ENCODE peak calls at places on chromosomes 2 and 18, in seven cellular contexts. One of them, this sample, is unnamed. For H3K4me1, the result is how much of the 10 kb centered on the place peaks cover.

GRCh38 chr2:148586528-148587128 is 57.9 kb upstream of the EPC2 start:
- DNase-seq in colonic mucosa: no peak
- DNase-seq in body of pancreas: no peak
- DNase-seq in astrocyte: no peak
- DNase-seq in A549: no peak
- DNase-seq in tibial artery: no peak
- DNase-seq in left ventricle myocardium inferior: no peak
- DNase-seq in this sample: no peak

GRCh38 chr2:238974510-238975166 is 126.8 kb downstream of the TWIST2 start:
- DNase-seq in colonic mucosa: peak
- DNase-seq in body of pancreas: no peak
- DNase-seq in astrocyte: peak
- DNase-seq in A549: peak
- DNase-seq in tibial artery: peak
- DNase-seq in left ventricle myocardium inferior: no peak
- DNase-seq in this sample: no peak

GRCh38 chr18:69956037-69956436 is 8.4 kb upstream of the CD226 start:
- DNase-seq in colonic mucosa: no peak
- DNase-seq in body of pancreas: no peak
- DNase-seq in astrocyte: no peak
- DNase-seq in A549: no peak
- DNase-seq in tibial artery: no peak
- DNase-seq in left ventricle myocardium inferior: no peak
- DNase-seq in this sample: no peak

GRCh38 chr18:55163550-55163949 is 204.3 kb upstream of the CCDC68 start:
- DNase-seq in colonic mucosa: no peak
- DNase-seq in body of pancreas: no peak
- DNase-seq in astrocyte: no peak
- DNase-seq in A549: no peak
- DNase-seq in tibial artery: no peak
- DNase-seq in left ventricle myocardium inferior: no peak
- DNase-seq in this sample: no peak

GRCh38 chr2:44844651-44845270 is 96.7 kb upstream of the SIX3 start:
- DNase-seq in colonic mucosa: no peak
- DNase-seq in body of pancreas: no peak
- DNase-seq in astrocyte: no peak
- DNase-seq in A549: no peak
- DNase-seq in tibial artery: no peak
- DNase-seq in left ventricle myocardium inferior: no peak
- DNase-seq in this sample: no peak

GRCh38 chr18:27363918-27364317 is 178.8 kb upstream of the CHST9 start:
- DNase-seq in colonic mucosa: no peak
- DNase-seq in body of pancreas: no peak
- DNase-seq in astrocyte: peak
- DNase-seq in A549: peak
- DNase-seq in tibial artery: no peak
- DNase-seq in left ventricle myocardium inferior: no peak
- DNase-seq in this sample: no peak

GRCh38 chr2:29014811-29015414 is 33.8 kb downstream of the TOGARAM2 start:
- DNase-seq in colonic mucosa: peak
- DNase-seq in body of pancreas: no peak
- DNase-seq in astrocyte: peak
- DNase-seq in A549: no peak
- DNase-seq in tibial artery: no peak
- DNase-seq in left ventricle myocardium inferior: peak
- DNase-seq in this sample: peak

GRCh38 chr18:41391616-41392610 is 563.1 kb upstream of the PIK3C3 start:
- DNase-seq in colonic mucosa: peak
- DNase-seq in body of pancreas: peak
- DNase-seq in astrocyte: peak
- DNase-seq in A549: peak
- DNase-seq in tibial artery: no peak
- DNase-seq in left ventricle myocardium inferior: no peak
- DNase-seq in this sample: no peak

GRCh38 chr2:128325665-128326181 is 7.1 kb upstream of the HS6ST1 start:
- DNase-seq in colonic mucosa: no peak
- DNase-seq in body of pancreas: peak
- DNase-seq in astrocyte: no peak
- DNase-seq in A549: no peak
- DNase-seq in tibial artery: peak
- DNase-seq in left ventricle myocardium inferior: peak
- DNase-seq in this sample: peak

GRCh38 chr2:217491271-217491670 is 511.5 kb downstream of the TNS1 start:
- DNase-seq in colonic mucosa: no peak
- DNase-seq in body of pancreas: no peak
- DNase-seq in astrocyte: peak
- DNase-seq in A549: no peak
- DNase-seq in tibial artery: no peak
- DNase-seq in left ventricle myocardium inferior: no peak
- DNase-seq in this sample: no peak

GRCh38 chr18:59549797-59550516 is 147.3 kb downstream of the CCBE1 start:
- DNase-seq in colonic mucosa: no peak
- DNase-seq in body of pancreas: peak
- DNase-seq in astrocyte: no peak
- DNase-seq in A549: no peak
- DNase-seq in tibial artery: no peak
- DNase-seq in left ventricle myocardium inferior: peak
- DNase-seq in this sample: no peak

GRCh38 chr2:227378371-227378782 is 729 bp downstream of the TM4SF20 start:
- DNase-seq in colonic mucosa: no peak
- DNase-seq in body of pancreas: no peak
- DNase-seq in astrocyte: no peak
- DNase-seq in A549: peak
- DNase-seq in tibial artery: no peak
- DNase-seq in left ventricle myocardium inferior: no peak
- DNase-seq in this sample: no peak

GRCh38 chr2:45083175-45083574 is 73.9 kb upstream of the SIX2 start:
- DNase-seq in colonic mucosa: no peak
- DNase-seq in body of pancreas: no peak
- DNase-seq in astrocyte: no peak
- DNase-seq in A549: peak
- DNase-seq in tibial artery: no peak
- DNase-seq in left ventricle myocardium inferior: no peak
- DNase-seq in this sample: no peak

GRCh38 chr2:31221549-31221948 is 4.2 kb upstream of the CAPN14 start:
- DNase-seq in colonic mucosa: no peak
- DNase-seq in body of pancreas: no peak
- DNase-seq in astrocyte: no peak
- DNase-seq in A549: no peak
- DNase-seq in tibial artery: no peak
- DNase-seq in left ventricle myocardium inferior: no peak
- DNase-seq in this sample: no peak

GRCh38 chr2:126736133-126736874 is 80.3 kb downstream of the GYPC start:
- DNase-seq in colonic mucosa: peak
- DNase-seq in body of pancreas: no peak
- DNase-seq in astrocyte: no peak
- DNase-seq in A549: no peak
- DNase-seq in tibial artery: no peak
- DNase-seq in left ventricle myocardium inferior: no peak
- DNase-seq in this sample: no peak

GRCh38 chr18:6731197-6731596 is 1.7 kb downstream of the ARHGAP28 start:
- DNase-seq in colonic mucosa: no peak
- DNase-seq in body of pancreas: peak
- DNase-seq in astrocyte: peak
- DNase-seq in A549: no peak
- DNase-seq in tibial artery: no peak
- DNase-seq in left ventricle myocardium inferior: no peak
- DNase-seq in this sample: no peak

GRCh38 chr2:23806665-23807064 is 120.3 kb downstream of the ATAD2B start:
- DNase-seq in colonic mucosa: no peak
- DNase-seq in body of pancreas: no peak
- DNase-seq in astrocyte: no peak
- DNase-seq in A549: no peak
- DNase-seq in tibial artery: no peak
- DNase-seq in left ventricle myocardium inferior: no peak
- DNase-seq in this sample: no peak

GRCh38 chr18:66760559-66760958 is 156.7 kb upstream of the CDH19 start:
- DNase-seq in colonic mucosa: no peak
- DNase-seq in body of pancreas: no peak
- DNase-seq in astrocyte: no peak
- DNase-seq in A549: no peak
- DNase-seq in tibial artery: no peak
- DNase-seq in left ventricle myocardium inferior: no peak
- DNase-seq in this sample: no peak

GRCh38 chr2:8249191-8249590 is 432.7 kb upstream of the ID2 start:
- DNase-seq in colonic mucosa: no peak
- DNase-seq in body of pancreas: no peak
- DNase-seq in astrocyte: no peak
- DNase-seq in A549: no peak
- DNase-seq in tibial artery: peak
- DNase-seq in left ventricle myocardium inferior: no peak
- DNase-seq in this sample: no peak

GRCh38 chr2:15708161-15708560 is 116.5 kb downstream of the DDX1 start:
- DNase-seq in colonic mucosa: no peak
- DNase-seq in body of pancreas: no peak
- DNase-seq in astrocyte: no peak
- DNase-seq in A549: no peak
- DNase-seq in tibial artery: no peak
- DNase-seq in left ventricle myocardium inferior: no peak
- DNase-seq in this sample: no peak

GRCh38 chr2:226795281-226796011 is 4.2 kb downstream of the IRS1 start:
- DNase-seq in colonic mucosa: no peak
- DNase-seq in body of pancreas: peak
- DNase-seq in astrocyte: no peak
- DNase-seq in A549: no peak
- DNase-seq in tibial artery: peak
- DNase-seq in left ventricle myocardium inferior: no peak
- DNase-seq in this sample: no peak

GRCh38 chr2:240299710-240300068 is 135.8 kb upstream of the GPC1 start:
- DNase-seq in colonic mucosa: no peak
- DNase-seq in body of pancreas: no peak
- DNase-seq in astrocyte: no peak
- DNase-seq in A549: no peak
- DNase-seq in tibial artery: no peak
- DNase-seq in left ventricle myocardium inferior: no peak
- DNase-seq in this sample: no peak

DNA sequence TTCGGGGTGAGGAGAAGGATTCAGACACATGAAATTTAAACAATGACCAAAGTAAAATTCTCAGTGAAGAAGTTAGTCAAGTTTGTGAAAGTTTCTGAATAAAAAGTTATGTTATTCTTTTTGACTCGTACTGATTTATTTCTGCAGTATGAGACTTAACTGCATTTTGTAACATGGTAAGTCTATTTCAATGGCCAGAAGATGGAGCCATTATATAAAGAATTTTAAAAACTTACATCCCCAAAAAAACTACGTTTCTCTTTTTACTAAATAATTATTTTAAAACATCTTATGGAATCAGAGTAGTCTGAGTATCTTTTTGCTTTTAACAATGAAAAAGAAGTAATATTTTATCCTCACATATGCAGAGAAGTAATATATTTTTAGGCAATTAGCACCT is 51.4 kb upstream of the SCN1A start:
- DNase-seq in colonic mucosa: no peak
- DNase-seq in body of pancreas: no peak
- DNase-seq in astrocyte: no peak
- DNase-seq in A549: no peak
- DNase-seq in tibial artery: no peak
- DNase-seq in left ventricle myocardium inferior: no peak
- DNase-seq in this sample: no peak
- TF ChIP-seq CTCF in colonic mucosa: no peak
- TF ChIP-seq CTCF in body of pancreas: no peak
- TF ChIP-seq CTCF in astrocyte: peak
- TF ChIP-seq CTCF in A549: peak
- TF ChIP-seq CTCF in tibial artery: no peak
- TF ChIP-seq CTCF in left ventricle myocardium inferior: no peak
- TF ChIP-seq CTCF in this sample: no peak

GRCh38 chr2:75200140-75200985 is 1.0 kb upstream of the TACR1 start:
- DNase-seq in colonic mucosa: no peak
- DNase-seq in body of pancreas: peak
- DNase-seq in astrocyte: peak
- DNase-seq in A549: peak
- DNase-seq in tibial artery: peak
- DNase-seq in left ventricle myocardium inferior: peak
- DNase-seq in this sample: no peak
- H3K4me1 ChIP-seq in colonic mucosa: under half
- H3K4me1 ChIP-seq in body of pancreas: under half
- H3K4me1 ChIP-seq in astrocyte: under half
- H3K4me1 ChIP-seq in A549: under half
- H3K4me1 ChIP-seq in tibial artery: under half
- H3K4me1 ChIP-seq in left ventricle myocardium inferior: under half
- H3K4me1 ChIP-seq in this sample: under half

DNA sequence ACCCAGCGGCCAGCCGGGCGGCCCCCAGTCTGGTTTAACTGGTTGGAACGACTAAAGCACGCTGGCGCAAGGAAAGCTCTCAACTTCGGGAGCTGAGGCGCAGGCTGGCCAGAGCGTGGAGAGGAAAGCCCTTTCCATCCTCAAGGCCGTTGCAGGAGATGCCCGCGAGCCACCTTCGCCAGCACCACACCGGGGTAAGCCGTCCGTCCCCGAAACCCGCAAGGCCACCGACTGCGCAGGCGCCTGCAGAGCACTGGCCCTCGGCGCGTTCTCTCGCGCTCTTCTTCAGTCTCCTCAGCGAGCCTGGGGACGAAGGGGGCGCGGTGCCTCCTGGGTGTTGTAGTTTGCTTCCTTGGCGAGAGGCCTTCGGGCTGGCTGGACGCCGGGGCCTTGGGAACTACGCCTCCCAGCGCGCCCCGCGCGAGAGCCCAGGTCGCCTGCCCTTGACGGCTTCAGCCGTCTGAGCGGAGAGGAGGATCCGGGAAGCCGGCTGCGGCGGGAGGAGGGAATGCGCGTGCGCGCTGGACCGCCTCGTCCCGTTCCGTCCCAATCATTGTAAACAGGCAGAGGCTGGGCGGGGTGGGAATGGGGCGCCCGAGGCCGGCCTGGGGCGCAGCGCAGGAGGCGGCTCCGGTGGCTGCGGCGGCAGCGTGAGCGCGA is at the start of gene RALBP1:
- DNase-seq in colonic mucosa: peak
- DNase-seq in body of pancreas: peak
- DNase-seq in astrocyte: peak
- DNase-seq in A549: peak
- DNase-seq in tibial artery: peak
- DNase-seq in left ventricle myocardium inferior: peak
- DNase-seq in this sample: peak
- TF ChIP-seq CTCF in colonic mucosa: no peak
- TF ChIP-seq CTCF in body of pancreas: no peak
- TF ChIP-seq CTCF in astrocyte: no peak
- TF ChIP-seq CTCF in A549: peak
- TF ChIP-seq CTCF in tibial artery: no peak
- TF ChIP-seq CTCF in left ventricle myocardium inferior: no peak
- TF ChIP-seq CTCF in this sample: no peak

DNA sequence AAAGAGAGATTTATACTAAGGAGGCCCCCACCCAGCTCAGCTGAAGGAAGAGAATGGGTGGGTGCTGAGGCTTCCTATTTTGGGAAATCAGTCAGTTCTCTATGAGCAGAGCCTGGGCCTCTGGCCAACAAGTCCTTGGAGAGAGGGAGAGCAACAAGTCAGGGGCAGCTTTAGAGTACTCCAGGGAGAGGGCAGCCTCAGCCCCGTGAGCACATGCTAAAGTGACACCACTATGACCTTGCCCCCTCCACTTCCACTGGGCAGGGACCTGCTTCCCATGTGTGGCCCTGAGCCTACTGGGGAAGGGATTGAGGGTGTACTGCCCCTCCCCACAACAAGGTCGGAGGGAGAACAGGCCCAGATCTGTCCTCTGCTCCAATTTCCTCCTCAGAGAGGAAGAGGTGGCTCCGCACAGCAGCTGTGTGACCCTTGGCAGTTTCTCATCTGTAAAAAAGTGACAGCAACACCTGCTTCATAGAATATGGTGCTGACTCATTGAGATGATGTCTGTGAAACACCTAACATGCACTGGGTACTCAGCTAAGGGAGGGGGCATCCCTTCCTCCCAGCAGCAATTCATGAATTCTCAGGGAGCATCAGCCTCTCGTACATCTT is 72.9 kb downstream of the CLHC1 start:
- DNase-seq in colonic mucosa: no peak
- DNase-seq in body of pancreas: peak
- DNase-seq in astrocyte: no peak
- DNase-seq in A549: no peak
- DNase-seq in tibial artery: peak
- DNase-seq in left ventricle myocardium inferior: peak
- DNase-seq in this sample: no peak
- H3K4me1 ChIP-seq in colonic mucosa: under half
- H3K4me1 ChIP-seq in body of pancreas: half or more
- H3K4me1 ChIP-seq in astrocyte: half or more
- H3K4me1 ChIP-seq in A549: under half
- H3K4me1 ChIP-seq in tibial artery: half or more
- H3K4me1 ChIP-seq in left ventricle myocardium inferior: under half
- H3K4me1 ChIP-seq in this sample: under half